ENCODE peak calls at places on chromosomes 16 and 17, in four cellular contexts. U is upper lobe of right lung, S is mucosa of descending colon, W is fibroblast of lung. O is an unnamed sample.

GRCh38 chr16:11147033-11147848 is 108.8 kb downstream of the SOCS1 start:
- DNase-seq in U (no peak), S (no peak), W (no peak), O (no peak)

GRCh38 chr16:47815655-47816054 is 340.1 kb downstream of the ABCC12 start:
- DNase-seq in U (no peak), S (no peak), W (no peak), O (peak; percentile 4)

GRCh38 chr16:72956124-72957064 is 91.5 kb downstream of the ZFHX3 start:
- DNase-seq in U (no peak), S (no peak), W (no peak), O (no peak)

GRCh38 chr16:23060458-23061320 is 88.6 kb downstream of the USP31 start:
- DNase-seq in U (no peak), S (no peak), W (peak; percentile 79), O (peak; percentile 55)

GRCh38 chr17:5837055-5837491 is 233.1 kb upstream of the WSCD1 start:
- DNase-seq in U (no peak), S (no peak), W (no peak), O (peak; percentile 40)

GRCh38 chr16:73878616-73879015 is 418.0 kb upstream of the PSMD7 start:
- DNase-seq in U (no peak), S (no peak), W (peak; percentile 90), O (peak; percentile 73)

GRCh38 chr16:83113317-83113716 is 486.5 kb downstream of the CDH13 start:
- DNase-seq in U (no peak), S (no peak), W (peak; percentile 34), O (no peak)

GRCh38 chr16:27921134-27921533 is 142.4 kb downstream of the GSG1L start:
- DNase-seq in U (no peak), S (no peak), W (no peak), O (no peak)

GRCh38 chr16:60945225-60945624 is 1091.0 kb downstream of the CDH8 start:
- DNase-seq in U (no peak), S (no peak), W (no peak), O (peak; percentile 8)

GRCh38 chr16:56332464-56333079 is 92.8 kb downstream of the AMFR start:
- DNase-seq in U (peak; percentile 75), S (no peak), W (peak; percentile 62), O (no peak)

GRCh38 chr17:2700031-2700490 is 11.5 kb downstream of the CLUH start:
- DNase-seq in U (peak; percentile 54), S (no peak), W (no peak), O (no peak)

GRCh38 chr17:82839617-82840292 is at the start of gene ZNF750:
- DNase-seq in U (peak; percentile 78), S (no peak), W (no peak), O (no peak)

GRCh38 chr16:1030381-1030901 is 42.1 kb upstream of the SSTR5 start:
- DNase-seq in U (no peak), S (no peak), W (no peak), O (no peak)

GRCh38 chr16:11126389-11127072 is 129.5 kb downstream of the SOCS1 start:
- DNase-seq in U (no peak), S (no peak), W (peak; percentile 65), O (no peak)

GRCh38 chr16:50300942-50301625 is 34.7 kb downstream of the ADCY7 start:
- DNase-seq in U (peak; percentile 62), S (peak; percentile 48), W (peak; percentile 69), O (no peak)

GRCh38 chr17:73066148-73066884 is 26.2 kb downstream of the SLC39A11 start:
- DNase-seq in U (no peak), S (no peak), W (no peak), O (no peak)

GRCh38 chr17:622356-622755 is 92.3 kb downstream of the VPS53 start:
- DNase-seq in U (no peak), S (no peak), W (peak; percentile 34), O (peak; percentile 71)

GRCh38 chr16:54540525-54541180 is 254.1 kb upstream of the IRX3 start:
- DNase-seq in U (peak; percentile 71), S (no peak), W (no peak), O (no peak)

GRCh38 chr16:66238696-66239095 is 127.8 kb upstream of the CDH5 start:
- DNase-seq in U (no peak), S (no peak), W (no peak), O (no peak)

GRCh38 chr16:13919683-13920509 is at the start of gene ERCC4:
- DNase-seq in U (peak; percentile 99), S (peak; percentile 99), W (peak; percentile 99), O (peak; percentile 98)

GRCh38 chr16:56964243-56965148 is 2.7 kb downstream of the CETP start:
- DNase-seq in U (peak; percentile 94), S (peak; percentile 95), W (peak; percentile 92), O (no peak)

GRCh38 chr17:79838541-79839274 is 532 bp downstream of the CBX4 start:
- DNase-seq in U (peak; percentile 82), S (peak; percentile 80), W (peak; percentile 66), O (no peak)

GRCh38 chr16:84514874-84515835 is 10.7 kb upstream of the MEAK7 start:
- DNase-seq in U (peak; percentile 76), S (peak; percentile 87), W (no peak), O (no peak)

GRCh38 chr16:67430504-67431076 is 331 bp upstream of the HSD11B2 start:
- DNase-seq in U (peak; percentile 76), S (peak; percentile 86), W (no peak), O (no peak)

GRCh38 chr17:33012522-33013033 is 20.9 kb downstream of the SPACA3 start:
- DNase-seq in U (no peak), S (no peak), W (peak; percentile 96), O (peak; percentile 62)

GRCh38 chr16:309476-309875 is 26.5 kb downstream of the PDIA2 start:
- DNase-seq in U (no peak), S (no peak), W (no peak), O (no peak)

GRCh38 chr16:59385953-59386352 is 651.8 kb upstream of the GOT2 start:
- DNase-seq in U (no peak), S (no peak), W (peak; percentile 95), O (peak; percentile 87)

GRCh38 chr17:1713878-1714487 is 3.8 kb upstream of the TLCD2 start:
- DNase-seq in U (peak; percentile 71), S (peak; percentile 70), W (peak; percentile 55), O (no peak)

GRCh38 chr16:4411684-4412083 is 4.7 kb downstream of the CORO7 start:
- DNase-seq in U (peak; percentile 66), S (no peak), W (peak; percentile 70), O (no peak)

GRCh38 chr17:40671282-40671681 is 6.3 kb upstream of the KRT222 start:
- DNase-seq in U (no peak), S (no peak), W (no peak), O (no peak)

GRCh38 chr16:27453476-27453825 is 51.5 kb downstream of the IL21R start:
- DNase-seq in U (no peak), S (no peak), W (no peak), O (no peak)

GRCh38 chr17:58344791-58345157 is 7.2 kb downstream of the SUPT4H1 start:
- DNase-seq in U (peak; percentile 21), S (no peak), W (no peak), O (no peak)
- H3K4me3 ChIP-seq in U (no peak overlapping the region), S (no peak overlapping the region), W (no peak overlapping the region), O (no peak overlapping the region)

GRCh38 chr17:60076811-60077210 is 1.9 kb downstream of the HEATR6 start:
- DNase-seq in U (no peak), S (no peak), W (no peak), O (no peak)
- H3K4me3 ChIP-seq in U (no peak overlapping the region), S (no peak overlapping the region), W (no peak overlapping the region), O (no peak overlapping the region)

GRCh38 chr17:10196936-10197335 is 1.5 kb downstream of the GAS7 start:
- DNase-seq in U (no peak), S (no peak), W (no peak), O (no peak)

GRCh38 chr17:10197721-10198508 is 491 bp downstream of the GAS7 start:
- DNase-seq in U (peak; percentile 70), S (no peak), W (no peak), O (no peak)

GRCh38 chr17:10197362-10197720 is 1.1 kb downstream of the GAS7 start:
- DNase-seq in U (peak; percentile 55), S (no peak), W (no peak), O (no peak)

GRCh38 chr17:10200016-10200415 is 1.6 kb upstream of the GAS7 start:
- DNase-seq in U (no peak), S (no peak), W (no peak), O (no peak)

GRCh38 chr17:10198509-10199249 is at the start of gene GAS7:
- DNase-seq in U (peak; percentile 84), S (peak; percentile 66), W (no peak), O (no peak)
- H3K4me3 ChIP-seq in U (peak within 1 kb of the TSS; percentile 58), S (peak within 1 kb of the TSS; percentile 26), W (peak within 1 kb of the TSS; percentile 29), O (peak within 1 kb of the TSS; percentile 38)

GRCh38 chr17:50693041-50693682 is 14.6 kb downstream of the ANKRD40 start:
- DNase-seq in U (peak; percentile 27), S (no peak), W (peak; percentile 56), O (no peak)

GRCh38 chr17:50697076-50697475 is 10.6 kb downstream of the ANKRD40 start:
- DNase-seq in U (peak; percentile 6), S (no peak), W (no peak), O (no peak)

GRCh38 chr17:50699410-50699809 is 8.3 kb downstream of the ANKRD40 start:
- DNase-seq in U (no peak), S (no peak), W (no peak), O (no peak)

GRCh38 chr17:50697663-50698272 is 9.9 kb downstream of the ANKRD40 start:
- DNase-seq in U (no peak), S (no peak), W (no peak), O (no peak)

GRCh38 chr17:50696365-50696879 is 11.3 kb downstream of the ANKRD40 start:
- DNase-seq in U (no peak), S (no peak), W (no peak), O (no peak)
- H3K4me3 ChIP-seq in U (no peak overlapping the region), S (no peak overlapping the region), W (no peak overlapping the region), O (no peak overlapping the region)

DNA sequence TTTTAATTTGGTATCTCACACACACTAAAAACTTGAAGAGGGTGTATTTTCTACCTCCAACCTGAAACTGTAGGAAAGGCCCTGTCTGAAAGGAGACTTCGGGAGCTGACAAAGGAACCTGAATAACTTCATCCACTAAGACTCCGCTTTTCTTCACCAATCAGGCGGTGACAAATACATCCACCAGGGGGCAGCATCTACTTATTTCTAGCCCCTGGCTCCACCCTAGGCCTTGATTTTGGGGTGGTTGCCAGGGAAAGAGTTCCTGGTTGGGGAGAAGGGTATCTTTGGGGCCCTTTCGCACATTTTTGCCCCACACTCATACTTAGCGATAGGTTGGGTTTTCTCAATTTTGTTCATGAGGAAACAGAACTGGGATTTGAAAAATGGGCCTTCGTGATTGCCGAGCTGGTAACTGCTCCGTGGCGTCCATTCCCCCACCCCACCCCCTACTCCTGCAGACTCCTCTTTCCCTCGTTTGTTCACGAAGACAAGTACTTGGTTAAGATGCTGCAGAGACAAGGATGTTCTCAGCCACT is 4.8 kb upstream of the ARL4D start:
- DNase-seq in U (peak; percentile 82), S (no peak), W (peak; percentile 91), O (peak; percentile 84)
- H3K4me3 ChIP-seq in U (no peak overlapping the region), S (no peak overlapping the region), W (no peak overlapping the region), O (no peak overlapping the region)

O was measured in astrocyte of the cerebellum.